ENCODE peak calls at places on chromosome 10, in nine cellular contexts. T is colonic mucosa, X is RWPE1, J is mesothelial cell of epicardium, D is choroid plexus epithelial cell, A is GM23338, F is psoas muscle, E is OCI-LY7, R is cardiac muscle cell. W is an unnamed sample.

GRCh38 chr10:72503241-72503640 is 122.6 kb downstream of the MICU1 start:
- DNase-seq in X (no peak), J (no peak), F (no peak), D (peak), E (no peak), R (peak), T (no peak), A (no peak), W (no peak)

GRCh38 chr10:103265712-103266329 is 11.1 kb upstream of the INA start:
- DNase-seq in J (peak), F (no peak), A (peak), X (peak), T (peak), D (peak), E (peak), R (peak), W (peak)

GRCh38 chr10:101287922-101288638 is 58.8 kb upstream of the LBX1 start:
- DNase-seq in R (peak), T (no peak), E (peak), X (no peak), J (no peak), A (peak), F (no peak), D (peak), W (no peak)

GRCh38 chr10:90718185-90718584 is 139.7 kb downstream of the HTR7 start:
- DNase-seq in T (no peak), J (no peak), X (no peak), E (no peak), F (no peak), R (peak), A (no peak), D (peak), W (no peak)

GRCh38 chr10:6738464-6738824 is 158.4 kb upstream of the PRKCQ start:
- DNase-seq in X (peak), D (no peak), A (peak), R (no peak), J (no peak), F (no peak), T (no peak), E (no peak), W (no peak)

GRCh38 chr10:132040046-132040445 is 25.7 kb upstream of the JAKMIP3 start:
- DNase-seq in D (no peak), F (peak), J (no peak), T (no peak), X (no peak), R (no peak), A (no peak), E (no peak), W (no peak)

GRCh38 chr10:105699504-105699903 is 1058.4 kb downstream of the SORCS3 start:
- DNase-seq in X (no peak), J (no peak), D (no peak), T (no peak), F (no peak), R (no peak), E (no peak), A (peak), W (no peak)

GRCh38 chr10:112356686-112357085 is 17.2 kb upstream of the ACSL5 start:
- DNase-seq in T (no peak), J (no peak), R (no peak), X (no peak), F (no peak), D (no peak), A (no peak), E (no peak), W (no peak)

GRCh38 chr10:60182691-60183090 is 207.0 kb downstream of the ANK3 start:
- DNase-seq in R (peak), T (no peak), X (no peak), E (no peak), F (no peak), J (no peak), A (no peak), D (peak), W (no peak)

GRCh38 chr10:133257489-133258065 is 19.1 kb downstream of the ADAM8 start:
- DNase-seq in X (no peak), D (peak), T (peak), F (peak), R (peak), E (no peak), A (peak), J (no peak), W (peak)

GRCh38 chr10:104274762-104275721 is 6.1 kb downstream of the GSTO2 start:
- DNase-seq in D (peak), R (peak), F (peak), E (peak), T (peak), A (peak), J (no peak), X (peak), W (peak)

GRCh38 chr10:49028639-49029038 is 86.7 kb downstream of the VSTM4 start:
- DNase-seq in J (no peak), X (no peak), T (no peak), D (no peak), F (no peak), A (no peak), R (no peak), E (no peak), W (no peak)

GRCh38 chr10:6279540-6280267 is 77.0 kb downstream of the PFKFB3 start:
- DNase-seq in J (no peak), X (no peak), F (no peak), D (peak), R (peak), E (no peak), A (peak), T (no peak), W (no peak)

GRCh38 chr10:76191371-76191770 is 759.9 kb downstream of the LRMDA start:
- DNase-seq in E (no peak), T (no peak), F (no peak), A (no peak), R (no peak), J (no peak), D (no peak), X (no peak), W (no peak)

GRCh38 chr10:18886102-18886501 is 162.5 kb upstream of the MALRD1 start:
- DNase-seq in E (no peak), J (no peak), R (no peak), X (no peak), T (no peak), D (peak), A (no peak), F (no peak), W (no peak)

GRCh38 chr10:70993051-70993450 is 104.7 kb upstream of the PCBD1 start:
- DNase-seq in D (no peak), J (no peak), T (no peak), R (no peak), F (no peak), E (no peak), A (no peak), X (no peak), W (no peak)

GRCh38 chr10:124174673-124175645 is 81.6 kb upstream of the CHST15 start:
- DNase-seq in T (no peak), E (no peak), A (no peak), X (no peak), D (no peak), F (no peak), J (peak), R (no peak), W (no peak)

GRCh38 chr10:114384601-114385000 is 19.7 kb downstream of the AFAP1L2 start:
- DNase-seq in A (no peak), X (no peak), J (no peak), R (no peak), F (no peak), T (no peak), D (no peak), E (no peak), W (no peak)

GRCh38 chr10:111835562-111835961 is 348.0 kb downstream of the GPAM start:
- DNase-seq in A (no peak), J (no peak), T (no peak), E (no peak), X (no peak), R (no peak), F (no peak), D (peak), W (no peak)

GRCh38 chr10:130022501-130023299 is 58.6 kb upstream of the EBF3 start:
- DNase-seq in D (peak), F (no peak), R (peak), E (no peak), A (no peak), X (peak), T (no peak), J (no peak), W (no peak)

GRCh38 chr10:101007099-101007711 is 7.6 kb downstream of the LZTS2 start:
- DNase-seq in E (no peak), A (no peak), F (no peak), D (no peak), T (no peak), R (no peak), X (no peak), J (no peak), W (peak)

GRCh38 chr10:70478191-70479160 is at the start of gene PALD1:
- DNase-seq in X (peak), R (peak), F (peak), E (peak), J (peak), T (peak), A (peak), D (peak), W (peak)

GRCh38 chr10:55351431-55351830 is 550.4 kb upstream of the PCDH15 start:
- DNase-seq in E (no peak), R (no peak), F (no peak), X (no peak), A (no peak), D (no peak), J (no peak), T (no peak), W (no peak)

GRCh38 chr10:133614830-133615580 is 11.6 kb downstream of the FRG2B start:
- DNase-seq in F (no peak), T (peak), E (no peak), X (no peak), R (no peak), A (no peak), J (no peak), D (no peak), W (no peak)

GRCh38 chr10:96225119-96225518 is 46.2 kb downstream of the BLNK start:
- DNase-seq in D (no peak), R (no peak), E (no peak), X (no peak), A (no peak), J (no peak), T (no peak), F (no peak), W (no peak)

GRCh38 chr10:123140164-123140982 is 4.6 kb downstream of the HMX3 start:
- DNase-seq in E (no peak), A (peak), J (no peak), F (no peak), D (no peak), T (no peak), X (no peak), R (no peak), W (no peak)

DNA sequence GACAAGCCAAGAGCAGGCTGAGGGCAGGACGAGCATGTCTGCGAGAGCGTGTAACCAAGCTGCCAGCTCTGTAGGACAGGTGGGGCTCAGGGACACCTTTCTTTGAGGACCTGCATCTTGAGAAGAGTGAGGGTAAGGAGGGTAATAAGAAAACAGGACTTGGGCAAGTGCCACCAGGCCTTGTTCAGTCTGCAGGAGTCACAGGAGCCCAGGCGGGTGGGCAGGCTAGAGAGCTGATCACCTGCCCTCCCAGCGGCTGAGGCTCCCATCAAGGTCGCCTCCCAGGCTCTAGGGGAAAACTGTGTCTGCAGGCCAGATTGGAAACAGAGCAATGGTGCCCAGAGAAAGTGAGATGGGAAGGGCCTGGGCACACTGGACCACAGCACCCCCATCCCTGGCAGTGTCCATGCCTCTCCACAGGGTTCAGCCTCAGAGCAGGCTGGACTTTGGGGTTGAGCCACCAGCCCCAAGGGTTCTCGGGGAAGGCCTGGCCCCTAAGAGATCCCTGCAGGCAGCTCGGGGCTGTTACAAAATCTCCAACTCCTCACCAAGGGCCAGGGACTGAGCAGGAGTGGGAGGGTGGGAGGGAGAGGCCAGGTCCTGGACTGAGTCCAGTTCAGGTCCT is 162.1 kb downstream of the GRID1 start:
- DNase-seq in A (no peak), R (no peak), T (no peak), J (no peak), X (no peak), F (no peak), E (no peak), D (no peak), W (no peak)
- TF ChIP-seq CTCF in A (no peak), R (no peak), T (no peak), J (no peak), X (no peak), F (no peak), E (no peak), D (no peak), W (no peak)

GRCh38 chr10:21015838-21016237 is 118.7 kb upstream of the NEBL start:
- DNase-seq in E (no peak), J (no peak), A (peak), X (no peak), D (no peak), R (no peak), F (no peak), T (no peak), W (no peak)

GRCh38 chr10:21021843-21022594 is 124.9 kb upstream of the NEBL start:
- DNase-seq in E (peak), D (no peak), F (no peak), T (no peak), R (peak), X (no peak), J (no peak), A (peak), W (no peak)

GRCh38 chr10:21022821-21023220 is 125.7 kb upstream of the NEBL start:
- DNase-seq in X (peak), E (no peak), A (no peak), F (no peak), J (no peak), T (no peak), R (peak), D (peak), W (no peak)

GRCh38 chr10:21021231-21021630 is 124.1 kb upstream of the NEBL start:
- DNase-seq in R (no peak), F (no peak), T (no peak), X (no peak), A (no peak), J (no peak), D (no peak), E (no peak), W (no peak)

GRCh38 chr10:21020545-21020944 is 123.4 kb upstream of the NEBL start:
- DNase-seq in X (peak), T (peak), F (no peak), A (peak), E (peak), J (no peak), R (peak), D (peak), W (no peak)
- TF ChIP-seq CTCF in X (no peak), T (peak), F (no peak), A (peak), E (peak), J (no peak), R (peak), D (peak), W (no peak)

GRCh38 chr10:14618669-14619068 is 156.0 kb downstream of the FAM107B start:
- DNase-seq in A (no peak), D (no peak), T (no peak), J (no peak), R (no peak), E (no peak), X (no peak), F (no peak), W (no peak)

GRCh38 chr10:14617125-14617524 is 157.6 kb downstream of the FAM107B start:
- DNase-seq in T (no peak), X (no peak), J (no peak), E (peak), R (no peak), A (no peak), F (no peak), D (no peak), W (no peak)

GRCh38 chr10:14621037-14621436 is 153.7 kb downstream of the FAM107B start:
- DNase-seq in F (no peak), X (no peak), T (no peak), E (no peak), J (no peak), R (no peak), D (peak), A (no peak), W (no peak)

GRCh38 chr10:14616465-14616864 is 158.2 kb downstream of the FAM107B start:
- DNase-seq in A (no peak), J (no peak), E (no peak), D (no peak), F (no peak), X (no peak), R (no peak), T (no peak), W (no peak)

GRCh38 chr10:14617850-14618249 is 156.8 kb downstream of the FAM107B start:
- DNase-seq in A (no peak), E (no peak), D (peak), R (peak), X (peak), J (no peak), T (no peak), F (no peak), W (no peak)
- TF ChIP-seq CTCF in A (no peak), E (peak), D (peak), R (peak), X (no peak), J (no peak), T (no peak), F (no peak), W (no peak)

DNA sequence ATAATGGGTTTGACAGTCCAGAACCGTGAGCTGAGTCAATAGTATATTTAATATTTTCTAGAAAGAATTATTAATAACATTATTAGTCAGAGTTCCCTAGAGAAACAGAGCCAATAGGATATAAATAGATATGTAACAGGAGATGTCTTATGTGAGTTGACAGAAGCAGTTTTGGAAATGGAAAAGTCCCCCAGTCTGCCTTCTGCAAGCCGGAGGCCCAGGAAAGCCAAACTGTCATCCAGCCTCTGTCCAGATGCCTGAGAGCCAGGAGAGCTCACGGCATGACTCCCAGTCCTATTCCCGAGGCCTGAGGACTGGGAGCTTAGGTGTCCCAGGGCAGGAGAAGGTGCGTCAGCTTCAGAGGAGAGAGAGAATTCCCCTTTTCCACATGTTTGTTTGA is 286.4 kb upstream of the ADARB2 start:
- DNase-seq in A (no peak), T (no peak), D (no peak), J (no peak), R (no peak), E (no peak), F (no peak), X (no peak), W (no peak)
- TF ChIP-seq CTCF in A (no peak), T (no peak), D (no peak), J (no peak), R (no peak), E (no peak), F (no peak), X (no peak), W (no peak)

DNA sequence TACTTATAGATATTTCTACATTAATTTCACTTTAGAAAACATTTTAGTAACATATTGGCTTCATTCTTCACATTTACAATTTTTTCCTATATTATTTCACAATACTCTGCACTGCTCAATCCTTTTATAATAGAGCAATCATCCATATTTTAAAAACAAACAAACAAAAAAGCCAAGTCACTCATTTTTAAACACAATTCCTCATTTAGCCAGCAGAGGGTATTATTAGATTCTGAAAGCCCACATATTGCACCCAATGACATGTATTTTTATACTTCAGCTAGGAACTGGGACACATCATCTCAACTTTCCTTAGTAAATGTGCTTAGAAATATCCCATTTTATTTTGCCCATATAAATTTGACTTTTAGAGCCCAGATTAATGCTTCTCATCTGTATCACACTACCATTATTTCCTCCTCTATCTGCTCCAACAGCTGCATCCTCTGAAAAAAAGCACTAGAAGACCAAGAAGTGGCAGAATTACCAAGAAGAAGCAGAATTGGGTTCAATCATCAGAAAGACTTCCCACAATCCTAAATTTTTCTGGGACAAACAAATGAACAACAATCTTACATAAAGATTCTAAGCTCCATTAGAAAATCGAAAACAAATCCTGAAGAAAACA is 29.5 kb downstream of the CTNNA3 start:
- DNase-seq in T (no peak), A (peak), X (peak), F (no peak), R (peak), E (peak), D (peak), J (no peak), W (no peak)
- TF ChIP-seq CTCF in T (no peak), A (peak), X (peak), F (peak), R (peak), E (peak), D (peak), J (peak), W (no peak)

DNA sequence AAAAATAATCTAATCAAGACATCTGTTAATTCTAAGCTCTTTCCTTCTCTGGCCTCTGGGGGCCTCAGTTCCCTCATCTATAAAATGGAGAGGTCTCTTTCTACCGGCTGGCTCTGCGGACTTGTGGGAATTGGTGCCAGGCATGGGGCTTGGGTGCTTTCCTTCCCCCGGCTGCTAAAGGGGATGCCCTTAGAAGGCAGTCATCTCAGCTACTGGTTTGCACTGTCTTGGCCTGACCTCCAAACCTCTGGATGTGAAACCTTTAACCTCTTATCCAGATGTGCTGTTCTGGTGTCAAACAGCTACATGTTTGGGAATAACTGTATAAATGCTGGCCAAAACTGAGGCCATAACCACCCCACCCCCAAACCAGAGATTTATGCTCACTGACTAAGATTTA is 320.0 kb downstream of the RPS24 start:
- DNase-seq in X (no peak), J (no peak), F (no peak), D (no peak), T (no peak), E (no peak), A (peak), R (no peak), W (no peak)
- TF ChIP-seq CTCF in X (no peak), J (no peak), F (no peak), D (no peak), T (no peak), E (no peak), A (no peak), R (no peak), W (no peak)